ENCODE peak calls at places on chromosome 9, in eight cellular contexts. Z is iris pigment epithelial cell; O is NT2/D1; R is ELR; Q is NCI-H1930; I is adrenal gland; G is B cell; T is activated CD4-positive, alpha-beta T cell treated with anti-CD3 and anti-CD28 coated beads, Interleukin-2, amount 50 U/mL, for 1 hour. N is an unnamed sample.

GRCh38 chr9:93223241-93224180 is 39.6 kb downstream of the WNK2 start:
- DNase-seq in Z (peak; percentile 56), O (no peak), R (peak; percentile 73), Q (no peak), I (no peak), G (no peak), T (no peak), N (peak; percentile 96)

GRCh38 chr9:96617439-96618185 is 2.0 kb downstream of the CDC14B start:
- DNase-seq in Z (no peak), O (no peak), R (no peak), Q (no peak), I (no peak), G (no peak), T (no peak), N (no peak)

GRCh38 chr9:22044583-22044982 is 35.5 kb upstream of the CDKN2B start:
- DNase-seq in Z (peak; percentile 91), O (no peak), R (peak; percentile 96), Q (no peak), I (no peak), G (no peak), T (no peak), N (no peak)

GRCh38 chr9:36136894-36137391 is 410 bp downstream of the GLIPR2 start:
- DNase-seq in Z (peak; percentile 16), O (no peak), R (peak; percentile 23), Q (no peak), I (no peak), G (no peak), T (no peak), N (no peak)

GRCh38 chr9:129834489-129835127 is 467 bp downstream of the C9orf78 start:
- DNase-seq in Z (no peak), O (no peak), R (peak; percentile 17), Q (no peak), I (no peak), G (no peak), T (peak; percentile 48), N (no peak)

GRCh38 chr9:83196946-83197345 is 134.0 kb upstream of the RASEF start:
- DNase-seq in Z (no peak), O (no peak), R (no peak), Q (no peak), I (no peak), G (no peak), T (no peak), N (no peak)

GRCh38 chr9:5265939-5266338 is 34.7 kb downstream of the INSL4 start:
- DNase-seq in Z (no peak), O (no peak), R (no peak), Q (no peak), I (no peak), G (no peak), T (no peak), N (no peak)

GRCh38 chr9:131917009-131917408 is 162.7 kb downstream of the MED27 start:
- DNase-seq in Z (no peak), O (no peak), R (no peak), Q (no peak), I (no peak), G (no peak), T (no peak), N (no peak)

GRCh38 chr9:124210697-124211096 is 47.1 kb upstream of the NEK6 start:
- DNase-seq in Z (no peak), O (no peak), R (peak; percentile 87), Q (no peak), I (no peak), G (peak; percentile 72), T (no peak), N (no peak)

GRCh38 chr9:89408628-89409101 is 89.2 kb downstream of the SEMA4D start:
- DNase-seq in Z (no peak), O (no peak), R (no peak), Q (no peak), I (peak; percentile 61), G (peak; percentile 50), T (peak; percentile 72), N (no peak)

GRCh38 chr9:132412089-132412488 is 2.1 kb downstream of the CFAP77 start:
- DNase-seq in Z (peak; percentile 6), O (no peak), R (peak; percentile 53), Q (peak; percentile 51), I (no peak), G (peak; percentile 44), T (no peak), N (peak; percentile 18)

GRCh38 chr9:13939129-13939528 is 374.8 kb downstream of the NFIB start:
- DNase-seq in Z (peak; percentile 92), O (no peak), R (peak; percentile 69), Q (no peak), I (peak; percentile 38), G (no peak), T (no peak), N (peak; percentile 79)

GRCh38 chr9:112175796-112176315 is 759 bp upstream of the SUSD1 start:
- DNase-seq in Z (no peak), O (no peak), R (no peak), Q (no peak), I (no peak), G (no peak), T (no peak), N (no peak)

GRCh38 chr9:3875371-3876132 is 349.8 kb upstream of the RFX3 start:
- DNase-seq in Z (peak; percentile 94), O (no peak), R (peak; percentile 99), Q (no peak), I (no peak), G (no peak), T (no peak), N (peak; percentile 93)

GRCh38 chr9:108271646-108272349 is 584.0 kb downstream of the ACTL7B start:
- DNase-seq in Z (peak; percentile 81), O (peak; percentile 27), R (peak; percentile 75), Q (peak; percentile 95), I (no peak), G (no peak), T (no peak), N (peak; percentile 52)

GRCh38 chr9:20569525-20569924 is 52.8 kb downstream of the MLLT3 start:
- DNase-seq in Z (no peak), O (no peak), R (no peak), Q (no peak), I (no peak), G (no peak), T (no peak), N (no peak)

GRCh38 chr9:89441655-89441970 is 56.3 kb downstream of the SEMA4D start:
- DNase-seq in Z (no peak), O (no peak), R (no peak), Q (no peak), I (no peak), G (no peak), T (no peak), N (no peak)

GRCh38 chr9:101247297-101247696 is 137.5 kb downstream of the BAAT start:
- DNase-seq in Z (no peak), O (no peak), R (no peak), Q (no peak), I (no peak), G (no peak), T (no peak), N (no peak)

N was measured in MCF 10A.